ENCODE peak calls at places on chromosomes 12 and 14, in seven cellular contexts. Y is tibial nerve, K is A549, Z is ovary, U is suprapubic skin, D is stomach, A is HepG2. I is an unnamed sample.
A peak's percentile ranks its signal among the peaks of the same experiment; 100 is the strongest.

GRCh38 chr12:42180990-42181611 is 36.4 kb upstream of the GXYLT1 start:
- DNase-seq in A (peak; percentile 50), Y (no peak), K (no peak), D (no peak), U (no peak), Z (no peak), I (no peak)

GRCh38 chr14:90758959-90759358 is 57.3 kb downstream of the TTC7B start:
- DNase-seq in K (no peak), D (peak; percentile 38), A (no peak), Y (peak; percentile 58), Z (peak; percentile 42), U (peak; percentile 84), I (peak; percentile 42)

GRCh38 chr14:76768671-76769500 is 7.6 kb downstream of the VASH1 start:
- DNase-seq in Y (peak; percentile 2), Z (no peak), D (no peak), K (no peak), A (no peak), U (peak; percentile 69), I (no peak)

GRCh38 chr12:121476477-121476876 is 76.6 kb downstream of the RNF34 start:
- DNase-seq in K (no peak), Y (no peak), U (no peak), Z (no peak), D (no peak), A (no peak), I (no peak)

GRCh38 chr14:68397371-68397779 is 395.5 kb downstream of the ZFP36L1 start:
- DNase-seq in Z (no peak), D (no peak), Y (peak; percentile 61), A (peak; percentile 43), U (peak; percentile 82), K (no peak), I (peak; percentile 74)

GRCh38 chr14:72457641-72458040 is 436.3 kb downstream of the DPF3 start:
- DNase-seq in K (peak; percentile 33), A (no peak), Y (no peak), Z (no peak), D (no peak), U (no peak), I (no peak)

GRCh38 chr12:127284870-127285431 is 982.0 kb upstream of the TMEM132C start:
- DNase-seq in A (no peak), D (no peak), U (no peak), Y (peak; percentile 43), Z (no peak), K (no peak), I (no peak)

GRCh38 chr12:95185096-95185495 is 32.2 kb downstream of the FGD6 start:
- DNase-seq in Y (no peak), A (no peak), Z (no peak), D (no peak), K (no peak), U (no peak), I (no peak)

GRCh38 chr14:103140316-103141109 is 17.3 kb downstream of the TNFAIP2 start:
- DNase-seq in K (no peak), D (no peak), U (no peak), Y (no peak), A (peak; percentile 39), Z (no peak), I (no peak)

GRCh38 chr12:6770094-6770493 is 2.2 kb upstream of the LAG3 start:
- DNase-seq in K (no peak), A (no peak), U (no peak), D (no peak), Z (no peak), Y (no peak), I (no peak)

GRCh38 chr12:124100572-124101178 is 127.7 kb downstream of the ZNF664 start:
- DNase-seq in Z (no peak), A (no peak), D (no peak), K (no peak), Y (no peak), U (no peak), I (no peak)

GRCh38 chr14:53391156-53391555 is 238.0 kb upstream of the DDHD1 start:
- DNase-seq in A (peak; percentile 13), Y (no peak), K (no peak), U (no peak), Z (no peak), D (no peak), I (no peak)

GRCh38 chr14:62696261-62696968 is 348.8 kb downstream of the KCNH5 start:
- DNase-seq in U (no peak), Y (no peak), A (peak; percentile 61), K (no peak), D (no peak), Z (no peak), I (no peak)

GRCh38 chr12:76144253-76144564 is 59.7 kb upstream of the NAP1L1 start:
- DNase-seq in U (no peak), Y (peak; percentile 21), D (peak; percentile 28), Z (no peak), K (peak; percentile 11), A (no peak), I (peak; percentile 11)

GRCh38 chr12:11545438-11546330 is 103.8 kb upstream of the ETV6 start:
- DNase-seq in A (no peak), D (no peak), K (no peak), Z (no peak), Y (no peak), U (no peak), I (no peak)

GRCh38 chr14:34018125-34018524 is 67.3 kb upstream of the EGLN3 start:
- DNase-seq in Z (no peak), A (no peak), K (no peak), U (no peak), D (no peak), Y (no peak), I (no peak)

GRCh38 chr12:98291828-98292227 is 223.6 kb upstream of the TMPO start:
- DNase-seq in D (no peak), Z (no peak), Y (no peak), U (no peak), A (no peak), K (no peak), I (no peak)

GRCh38 chr12:90695415-90695814 is 259.6 kb downstream of the CCER1 start:
- DNase-seq in D (no peak), Z (no peak), K (no peak), U (no peak), Y (no peak), A (no peak), I (no peak)

GRCh38 chr12:11105546-11105945 is 13.4 kb upstream of the TAS2R43 start:
- DNase-seq in U (no peak), Z (no peak), Y (no peak), D (no peak), A (no peak), K (no peak), I (no peak)

GRCh38 chr14:77603654-77604270 is 12.7 kb downstream of the SPTLC2 start:
- DNase-seq in A (peak; percentile 24), D (no peak), K (peak; percentile 53), Y (peak; percentile 39), U (no peak), Z (no peak), I (peak; percentile 51)

GRCh38 chr12:78562358-78563205 is 302.0 kb upstream of the SYT1 start:
- DNase-seq in U (no peak), A (peak; percentile 1), Y (no peak), Z (no peak), D (no peak), K (peak; percentile 46), I (no peak)

GRCh38 chr14:59246566-59246965 is 58.1 kb downstream of the DAAM1 start:
- DNase-seq in Z (no peak), U (no peak), Y (no peak), D (no peak), A (no peak), K (no peak), I (no peak)

GRCh38 chr14:94129758-94130414 is 482 bp upstream of the IFI27L2 start:
- DNase-seq in Z (peak; percentile 68), Y (peak; percentile 63), K (peak; percentile 52), A (no peak), D (no peak), U (peak; percentile 79), I (no peak)

GRCh38 chr12:885701-886100 is 63.8 kb downstream of the RAD52 start:
- DNase-seq in U (no peak), Z (no peak), Y (no peak), D (no peak), A (no peak), K (no peak), I (no peak)
- H3K27ac ChIP-seq in U (no peak overlapping the region), Z (no peak overlapping the region), Y (no peak overlapping the region), D (no peak overlapping the region), A (no peak overlapping the region), K (no peak overlapping the region), I (no peak overlapping the region)

DNA sequence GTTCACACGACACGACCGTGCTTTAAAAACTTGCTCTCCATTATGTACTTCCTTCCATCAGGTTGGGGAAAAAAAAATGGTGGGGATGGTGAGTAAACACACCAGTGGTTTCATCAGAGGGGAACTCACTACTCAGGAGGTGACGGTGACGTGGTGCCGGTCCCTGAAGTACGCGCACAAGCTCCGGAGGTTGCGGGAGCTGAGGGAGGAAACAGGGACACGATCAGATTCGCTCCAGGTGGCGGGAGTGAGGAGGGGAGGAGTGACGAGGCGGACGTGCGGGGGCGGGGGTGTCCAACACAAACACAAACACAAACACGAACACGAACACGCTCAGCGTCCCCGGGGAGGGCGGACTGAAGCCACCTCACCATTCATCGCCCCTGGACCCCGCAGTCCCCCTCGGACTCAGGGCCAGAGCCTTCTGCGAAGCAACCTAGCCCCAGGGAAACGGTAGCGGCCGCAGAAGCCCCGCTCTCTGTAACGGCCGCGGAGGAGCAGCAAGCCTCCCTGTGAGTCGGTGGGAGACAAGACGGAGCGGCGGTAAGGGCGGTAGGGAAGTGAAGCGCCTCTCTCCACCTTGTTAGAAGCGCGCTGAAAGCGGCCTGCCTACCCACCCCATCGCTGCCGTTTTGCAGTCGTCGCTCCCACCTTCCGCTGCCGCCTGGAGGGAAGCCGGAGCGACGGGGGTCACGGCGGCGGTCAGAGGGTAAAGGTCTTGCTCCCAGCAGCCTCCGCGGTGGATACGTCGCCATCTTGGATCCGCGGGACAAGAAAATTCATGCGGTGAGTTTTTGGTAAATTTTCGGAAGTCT is at the start of gene CNOT2:
- DNase-seq in U (peak; percentile 92), K (peak; percentile 94), Z (peak; percentile 90), A (peak; percentile 85), D (peak; percentile 88), Y (peak; percentile 86), I (peak; percentile 92)
- TF ChIP-seq EP300 in U (no peak), K (no peak), Z (no peak), A (peak; percentile 10), D (no peak), Y (peak; percentile 91), I (no peak)

GRCh38 chr14:104149278-104149595 is 10.8 kb downstream of the KIF26A start:
- DNase-seq in Y (no peak), A (no peak), K (no peak), Z (peak; percentile 29), U (no peak), D (no peak), I (no peak)
- H3K27ac ChIP-seq in Y (no peak overlapping the region), A (no peak overlapping the region), K (peak overlapping the region; percentile 78), Z (no peak overlapping the region), U (no peak overlapping the region), D (peak overlapping the region; percentile 7), I (no peak overlapping the region)

GRCh38 chr12:62655524-62656160 is 189.0 kb downstream of the MON2 start:
- DNase-seq in Z (no peak), U (no peak), Y (no peak), D (no peak), A (no peak), K (no peak), I (no peak)

GRCh38 chr12:62654558-62655241 is 188.1 kb downstream of the MON2 start:
- DNase-seq in D (no peak), A (no peak), K (no peak), U (no peak), Z (no peak), Y (no peak), I (no peak)

GRCh38 chr12:62653304-62653703 is 186.7 kb downstream of the MON2 start:
- DNase-seq in Y (no peak), U (no peak), A (no peak), K (no peak), Z (no peak), D (no peak), I (no peak)

GRCh38 chr12:62651138-62651537 is 184.5 kb downstream of the MON2 start:
- DNase-seq in D (no peak), Y (no peak), U (no peak), A (no peak), K (no peak), Z (no peak), I (no peak)

GRCh38 chr12:62653740-62654139 is 187.1 kb downstream of the MON2 start:
- DNase-seq in K (no peak), A (no peak), D (no peak), Z (no peak), Y (no peak), U (no peak), I (no peak)
- TF ChIP-seq EP300 in K (no peak), A (no peak), D (no peak), Z (no peak), Y (no peak), U (no peak), I (no peak)